ENCODE peak calls at places on chromosomes 7 and 10, in four cellular contexts. T, V, C and G are unnamed samples.

GRCh38 chr10:94219829-94220228 is 142.9 kb downstream of the NOC3L start:
- DNase-seq in C (no peak), T (no peak), V (no peak), G (no peak)

GRCh38 chr10:110207805-110208613 is 604 bp downstream of the MXI1 start:
- DNase-seq in C (no peak), V (peak; percentile 37), T (peak; percentile 36), G (peak; percentile 77)

GRCh38 chr7:7861211-7861633 is 107.4 kb upstream of the GLCCI1 start:
- DNase-seq in C (no peak), T (no peak), V (no peak), G (no peak)

GRCh38 chr10:53325073-53325472 is 552.5 kb upstream of the MBL2 start:
- DNase-seq in C (no peak), V (no peak), T (no peak), G (no peak)

GRCh38 chr7:41193738-41194287 is 509.1 kb downstream of the INHBA start:
- DNase-seq in T (no peak), C (no peak), V (no peak), G (no peak)

GRCh38 chr7:101442426-101443070 is 79.9 kb downstream of the COL26A1 start:
- DNase-seq in V (no peak), T (no peak), C (no peak), G (no peak)

GRCh38 chr7:85716353-85716752 is 529.5 kb upstream of the SEMA3D start:
- DNase-seq in T (no peak), C (no peak), V (no peak), G (no peak)

GRCh38 chr7:109246330-109247077 is 676.8 kb downstream of the DNAJB9 start:
- DNase-seq in T (peak; percentile 6), C (no peak), V (peak; percentile 43), G (no peak)

GRCh38 chr7:29859089-29859488 is 52.8 kb downstream of the WIPF3 start:
- DNase-seq in V (no peak), T (no peak), C (no peak), G (no peak)

GRCh38 chr10:88227342-88228018 is 355.6 kb downstream of the RNLS start:
- DNase-seq in V (peak; percentile 32), C (no peak), T (no peak), G (peak; percentile 61)

GRCh38 chr7:2692543-2692942 is 4.5 kb downstream of the AMZ1 start:
- DNase-seq in T (no peak), C (no peak), V (no peak), G (no peak)

GRCh38 chr10:71281646-71282322 is 37.3 kb upstream of the SLC29A3 start:
- DNase-seq in T (no peak), C (no peak), V (no peak), G (no peak)

GRCh38 chr7:41993173-41993867 is 243.7 kb downstream of the GLI3 start:
- DNase-seq in V (no peak), T (no peak), C (no peak), G (no peak)

GRCh38 chr7:132742152-132742551 is 165.9 kb upstream of the PLXNA4 start:
- DNase-seq in C (no peak), V (peak; percentile 70), T (no peak), G (no peak)

GRCh38 chr10:22681301-22681700 is 33.1 kb downstream of the PIP4K2A start:
- DNase-seq in T (no peak), C (no peak), V (no peak), G (no peak)

GRCh38 chr10:72260588-72261322 is 13.0 kb upstream of the DDIT4 start:
- DNase-seq in V (peak; percentile 83), C (peak; percentile 68), T (peak; percentile 64), G (peak; percentile 93)

GRCh38 chr10:6729071-6729773 is 149.1 kb upstream of the PRKCQ start:
- DNase-seq in C (no peak), T (no peak), V (no peak), G (no peak)

GRCh38 chr7:18402488-18403183 is 92.9 kb upstream of the HDAC9 start:
- DNase-seq in V (no peak), C (no peak), T (no peak), G (no peak)

GRCh38 chr10:68666280-68666760 is 54.7 kb upstream of the CCAR1 start:
- DNase-seq in V (no peak), T (no peak), C (no peak), G (no peak)

GRCh38 chr7:24442170-24442777 is 131.0 kb upstream of the PALS2 start:
- DNase-seq in T (no peak), C (no peak), V (no peak), G (no peak)

GRCh38 chr10:59808896-59809643 is 55.8 kb upstream of the MRLN start:
- DNase-seq in V (peak; percentile 77), C (no peak), T (peak; percentile 64), G (peak; percentile 77)

GRCh38 chr7:1460757-1461639 is 1.7 kb upstream of the MICALL2 start:
- DNase-seq in V (peak; percentile 80), C (peak; percentile 97), T (peak; percentile 29), G (peak; percentile 86)

GRCh38 chr7:128031901-128032604 is 816 bp upstream of the LRRC4 start:
- DNase-seq in T (peak; percentile 16), C (no peak), V (peak; percentile 34), G (peak; percentile 73)

GRCh38 chr10:84308481-84309304 is 19.7 kb upstream of the CCSER2 start:
- DNase-seq in C (no peak), T (peak; percentile 44), V (peak; percentile 49), G (no peak)

GRCh38 chr7:81514546-81514945 is 255.3 kb downstream of the HGF start:
- DNase-seq in V (no peak), T (no peak), C (no peak), G (no peak)

GRCh38 chr10:1679821-1680650 is 57.3 kb downstream of the ADARB2 start:
- DNase-seq in T (no peak), C (no peak), V (no peak), G (no peak)

GRCh38 chr7:128022631-128023532 is 8.4 kb downstream of the LRRC4 start:
- DNase-seq in T (no peak), V (no peak), C (no peak), G (no peak)

GRCh38 chr10:32983333-32983909 is 25.4 kb upstream of the ITGB1 start:
- DNase-seq in C (no peak), T (no peak), V (no peak), G (no peak)

GRCh38 chr10:119161680-119162079 is 3.8 kb downstream of the SFXN4 start:
- DNase-seq in C (no peak), V (no peak), T (no peak), G (peak; percentile 33)

GRCh38 chr10:4217187-4217586 is 432.2 kb upstream of the KLF6 start:
- DNase-seq in V (no peak), C (no peak), T (no peak), G (no peak)

GRCh38 chr10:77093126-77093525 is 544.5 kb downstream of the KCNMA1 start:
- DNase-seq in C (no peak), V (no peak), T (no peak), G (no peak)

GRCh38 chr10:115355162-115355760 is 262.1 kb downstream of the ATRNL1 start:
- DNase-seq in V (no peak), C (peak; percentile 7), T (peak; percentile 27), G (no peak)

GRCh38 chr7:96023376-96023775 is 251.0 kb downstream of the DYNC1I1 start:
- DNase-seq in C (no peak), V (no peak), T (no peak), G (no peak)

GRCh38 chr7:2855386-2855785 is 11.3 kb upstream of the GNA12 start:
- DNase-seq in T (no peak), V (no peak), C (no peak), G (no peak)

GRCh38 chr7:13933106-13933505 is 56.4 kb downstream of the ETV1 start:
- DNase-seq in C (no peak), T (no peak), V (no peak), G (no peak)

GRCh38 chr10:80410578-80411145 is 2.3 kb downstream of the PRXL2A start:
- DNase-seq in V (no peak), C (no peak), T (no peak), G (no peak)

GRCh38 chr7:141012696-141013344 is 1.9 kb downstream of the MRPS33 start:
- DNase-seq in V (no peak), T (no peak), C (no peak), G (no peak)

GRCh38 chr10:28280652-28281051 is 22.2 kb downstream of the MPP7 start:
- DNase-seq in T (no peak), V (no peak), C (no peak), G (no peak)
- TF ChIP-seq POLR2AphosphoS5 in T (no peak), V (no peak), C (no peak), G (no peak)

GRCh38 chr7:134444198-134444960 is 14.5 kb downstream of the AKR1B1 start:
- DNase-seq in T (peak; percentile 24), V (no peak), C (no peak), G (no peak)
- TF ChIP-seq CTCF in T (no peak), V (no peak), C (no peak), G (no peak)

DNA sequence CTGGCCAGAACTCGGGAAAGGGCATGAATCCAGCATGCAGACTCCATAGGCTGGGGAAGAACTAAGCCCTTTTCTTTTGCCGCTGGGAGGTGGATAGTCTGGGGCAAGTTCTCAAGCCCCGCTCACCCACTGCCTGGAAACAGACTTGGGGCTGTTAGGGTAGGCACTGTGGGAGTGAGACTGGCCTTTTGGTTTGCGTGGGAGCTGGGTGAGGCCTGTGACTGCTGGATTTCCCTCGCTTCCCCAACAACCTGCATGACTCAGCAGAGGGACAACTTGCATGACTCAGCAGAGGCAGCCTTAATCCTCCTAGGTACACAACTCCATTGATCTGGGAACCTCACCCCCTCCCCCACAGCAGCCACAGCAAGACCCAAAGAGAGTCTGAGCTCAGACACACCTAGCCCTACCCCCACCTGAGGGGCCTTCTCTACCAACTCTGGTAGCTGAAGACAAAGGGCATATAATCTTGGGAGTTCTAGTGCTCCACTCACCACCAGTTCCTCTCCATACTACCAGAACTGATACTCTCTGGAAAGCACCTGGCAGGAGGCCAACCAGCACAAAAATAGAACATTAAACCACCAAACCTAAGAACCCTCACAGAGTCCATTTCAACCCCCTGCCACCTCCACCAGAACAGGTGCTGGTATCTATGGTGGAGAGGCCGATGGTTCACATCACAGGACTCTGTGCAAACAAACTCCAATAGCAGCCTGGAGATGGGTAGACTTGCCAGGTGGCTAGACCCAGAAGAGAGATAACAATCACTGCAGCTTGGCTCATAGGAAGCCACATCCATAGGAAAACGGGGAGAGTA is 81.4 kb upstream of the LAMB4 start:
- DNase-seq in T (no peak), V (peak; percentile 31), C (peak; percentile 35), G (no peak)
- TF ChIP-seq POLR2AphosphoS5 in T (no peak), V (no peak), C (peak; percentile 34), G (no peak)

DNA sequence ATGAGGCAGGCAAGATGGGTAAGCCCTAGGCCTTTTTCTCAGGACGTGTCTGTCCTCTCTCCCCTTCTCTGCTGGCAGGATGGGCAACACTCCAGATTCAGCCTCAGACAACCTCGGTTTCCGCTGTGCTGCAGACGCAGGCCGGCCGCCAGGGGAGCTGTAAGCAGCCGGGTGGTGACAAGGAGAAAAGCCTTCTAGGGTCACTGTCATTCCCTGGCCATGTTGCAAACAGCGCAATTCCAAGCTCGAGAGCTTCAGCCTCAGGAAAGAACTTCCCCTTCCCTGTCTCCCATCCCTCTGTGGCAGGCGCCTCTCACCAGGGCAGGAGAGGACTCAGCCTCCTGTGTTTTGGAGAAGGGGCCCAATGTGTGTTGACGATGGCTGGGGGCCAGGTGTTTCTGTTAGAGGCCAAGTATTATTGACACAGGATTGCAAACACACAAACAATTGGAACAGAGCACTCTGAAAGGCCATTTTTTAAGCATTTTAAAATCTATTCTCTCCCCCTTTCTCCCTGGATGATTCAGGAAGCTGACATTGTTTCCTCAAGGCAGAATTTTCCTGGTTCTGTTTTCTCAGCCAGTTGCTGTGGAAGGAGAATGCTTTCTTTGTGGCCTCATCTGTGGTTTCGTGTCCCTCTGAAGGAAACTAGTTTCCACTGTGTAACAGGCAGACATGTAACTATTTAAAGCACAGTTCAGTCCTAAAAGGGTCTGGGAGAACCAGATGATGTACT is 13.1 kb downstream of the PHKG1 start:
- DNase-seq in T (peak; percentile 81), V (peak; percentile 78), C (no peak), G (peak; percentile 94)
- TF ChIP-seq CTCF in T (peak; percentile 74), V (peak; percentile 64), C (no peak), G (peak; percentile 73)